ENCODE peak calls at places on chromosome 18, in ten cellular contexts. M, T, P, L, V, X, N, O, S and U are unnamed samples.

GRCh38 chr18:3015203-3015590 is 2.3 kb upstream of the LPIN2 start:
- DNase-seq in N (no peak), X (no peak), L (no peak), V (no peak), T (peak), M (no peak), O (no peak), P (no peak), S (peak), U (no peak)

GRCh38 chr18:35991696-35992095 is 19.2 kb downstream of the RMP24 start:
- DNase-seq in L (no peak), O (no peak), T (no peak), S (no peak), M (no peak), N (no peak), V (no peak), X (no peak), P (no peak), U (no peak)

GRCh38 chr18:53911200-53911599 is 313.3 kb downstream of the MBD2 start:
- DNase-seq in M (no peak), X (no peak), T (no peak), P (no peak), V (no peak), O (no peak), N (no peak), L (no peak), S (no peak), U (no peak)

GRCh38 chr18:44979813-44980212 is 299.1 kb downstream of the SETBP1 start:
- DNase-seq in O (no peak), S (no peak), M (no peak), P (no peak), T (no peak), N (no peak), X (no peak), V (no peak), L (no peak), U (no peak)

GRCh38 chr18:66395671-66396218 is 208.1 kb downstream of the CDH19 start:
- DNase-seq in T (no peak), S (no peak), P (no peak), M (no peak), O (no peak), V (no peak), X (peak), N (no peak), L (no peak), U (no peak)

GRCh38 chr18:48090702-48091101 is 160.2 kb upstream of the SMAD2 start:
- DNase-seq in S (no peak), N (no peak), P (no peak), V (no peak), X (no peak), T (no peak), O (no peak), M (no peak), L (no peak), U (no peak)

GRCh38 chr18:23133860-23134779 is 1.2 kb upstream of the CABLES1 start:
- DNase-seq in S (peak), T (no peak), L (no peak), V (peak), P (no peak), X (no peak), N (no peak), O (no peak), M (no peak), U (no peak)

GRCh38 chr18:26415041-26415440 is 133.3 kb downstream of the KCTD1 start:
- DNase-seq in M (no peak), N (no peak), S (no peak), V (no peak), L (no peak), P (no peak), X (no peak), O (no peak), T (no peak), U (no peak)

GRCh38 chr18:74473976-74474375 is 16.9 kb upstream of the DIPK1C start:
- DNase-seq in V (no peak), S (no peak), N (no peak), O (no peak), M (no peak), X (no peak), T (no peak), P (no peak), L (no peak), U (no peak)

GRCh38 chr18:80126797-80127196 is 17.7 kb downstream of the ADNP2 start:
- DNase-seq in V (no peak), S (no peak), P (no peak), T (no peak), X (no peak), O (no peak), N (no peak), L (no peak), M (no peak), U (no peak)

GRCh38 chr18:80119111-80119510 is 10.0 kb downstream of the ADNP2 start:
- DNase-seq in T (no peak), P (no peak), N (no peak), S (no peak), X (no peak), L (no peak), M (no peak), V (no peak), O (no peak), U (no peak)

GRCh38 chr18:80115035-80115434 is 6.0 kb downstream of the ADNP2 start:
- DNase-seq in T (no peak), X (no peak), N (no peak), L (no peak), S (no peak), P (no peak), O (no peak), V (no peak), M (no peak), U (no peak)

GRCh38 chr18:80124131-80124530 is 15.1 kb downstream of the ADNP2 start:
- DNase-seq in N (no peak), V (no peak), M (no peak), S (peak), P (no peak), O (no peak), T (no peak), X (no peak), L (no peak), U (no peak)

DNA sequence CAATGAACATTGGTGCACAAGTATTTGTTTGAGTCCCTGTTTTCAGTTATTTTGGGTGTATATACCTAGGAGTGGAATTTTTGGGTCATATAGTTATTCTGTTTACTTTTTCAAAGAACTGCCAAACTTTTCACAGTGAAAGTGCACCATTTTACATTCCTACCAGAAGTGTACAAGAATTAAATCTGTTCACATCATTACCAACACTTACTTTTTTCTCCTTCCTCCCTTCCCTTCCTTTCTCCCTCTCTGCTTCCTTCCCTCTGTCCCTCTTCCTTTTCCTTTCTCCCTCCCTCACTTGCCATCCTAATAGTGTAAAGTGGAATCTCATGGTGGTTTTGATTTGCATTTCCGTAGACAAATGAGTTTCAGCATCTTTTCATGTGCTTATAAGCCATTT is 11.9 kb downstream of the ADNP2 start:
- DNase-seq in V (no peak), S (no peak), L (no peak), M (no peak), P (no peak), N (no peak), O (no peak), T (no peak), X (no peak), U (no peak)
- H3K27ac ChIP-seq in V (no peak), S (no peak), L (no peak), M (no peak), P (no peak), N (no peak), O (no peak), T (no peak), X (no peak), U (no peak)

GRCh38 chr18:42644729-42645131 is 470.8 kb downstream of the RIT2 start:
- DNase-seq in S (peak), L (no peak), M (no peak), O (no peak), V (peak), P (no peak), N (no peak), X (no peak), T (peak), U (no peak)
- H3K27ac ChIP-seq in S (no peak), L (no peak), M (no peak), O (no peak), V (no peak), P (no peak), N (no peak), X (no peak), T (no peak), U (no peak)

GRCh38 chr18:8936646-8937045 is 165.9 kb upstream of the NDUFV2 start:
- DNase-seq in T (no peak), O (no peak), P (no peak), M (no peak), N (no peak), L (no peak), S (no peak), V (no peak), X (no peak), U (no peak)

GRCh38 chr18:8942021-8942908 is 160.2 kb upstream of the NDUFV2 start:
- DNase-seq in X (no peak), P (no peak), M (no peak), N (no peak), V (no peak), T (no peak), L (no peak), O (no peak), S (no peak), U (no peak)

GRCh38 chr18:8937695-8938094 is 164.8 kb upstream of the NDUFV2 start:
- DNase-seq in V (no peak), P (no peak), M (no peak), O (no peak), S (peak), L (no peak), X (no peak), N (no peak), T (no peak), U (no peak)

GRCh38 chr18:8937112-8937641 is 165.3 kb upstream of the NDUFV2 start:
- DNase-seq in M (no peak), S (no peak), L (no peak), N (no peak), X (no peak), V (no peak), T (no peak), P (no peak), O (no peak), U (no peak)

DNA sequence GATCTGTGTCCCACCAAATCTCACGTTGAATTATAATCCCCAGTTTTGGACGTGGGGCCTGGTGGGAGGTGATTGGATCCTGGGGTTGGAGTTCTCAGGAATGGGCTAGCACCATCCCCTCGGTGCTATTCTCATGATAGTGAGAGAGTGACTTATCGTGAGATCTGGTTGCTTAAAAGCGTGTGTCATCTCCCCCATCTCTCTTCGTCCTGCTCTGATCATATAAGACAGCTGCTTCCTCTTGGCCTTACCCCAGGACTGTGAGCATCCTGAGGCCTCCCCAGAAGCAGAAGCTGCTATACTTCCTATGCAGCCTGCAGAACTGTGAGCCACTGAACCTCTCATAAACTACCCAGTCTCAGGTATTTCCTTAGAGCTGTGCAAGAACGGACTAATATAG is 163.7 kb upstream of the NDUFV2 start:
- DNase-seq in X (no peak), S (no peak), V (no peak), M (no peak), O (no peak), P (no peak), N (no peak), T (no peak), L (no peak), U (no peak)
- H3K27ac ChIP-seq in X (no peak), S (no peak), V (no peak), M (no peak), O (no peak), P (no peak), N (no peak), T (no peak), L (no peak), U (no peak)

DNA sequence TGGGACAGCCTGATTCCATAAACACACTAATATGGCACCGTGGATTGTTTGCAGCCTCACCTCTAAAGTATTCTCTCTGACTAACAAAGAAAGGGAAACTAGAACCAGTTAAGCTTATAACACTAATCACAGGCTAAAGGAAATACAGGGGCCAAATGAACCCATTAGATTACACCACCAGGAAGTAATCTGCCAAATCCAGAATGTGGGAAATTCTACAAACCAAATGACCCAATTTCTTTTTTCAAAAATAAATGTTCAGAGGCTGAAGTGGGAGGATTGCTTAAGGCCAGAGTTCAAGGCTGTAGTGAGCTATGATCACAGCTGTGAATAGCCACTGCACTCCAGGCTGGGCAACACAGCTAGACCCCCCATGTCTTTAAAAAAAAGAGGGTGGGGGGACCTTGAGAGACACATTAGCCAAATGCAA is 1.5 kb upstream of the MPPE1 start:
- DNase-seq in V (peak), P (no peak), N (no peak), M (no peak), T (peak), X (no peak), L (no peak), S (peak), O (no peak), U (no peak)
- H3K27ac ChIP-seq in V (peak), P (no peak), N (peak), M (peak), T (no peak), X (peak), L (peak), S (peak), O (peak), U (peak)

DNA sequence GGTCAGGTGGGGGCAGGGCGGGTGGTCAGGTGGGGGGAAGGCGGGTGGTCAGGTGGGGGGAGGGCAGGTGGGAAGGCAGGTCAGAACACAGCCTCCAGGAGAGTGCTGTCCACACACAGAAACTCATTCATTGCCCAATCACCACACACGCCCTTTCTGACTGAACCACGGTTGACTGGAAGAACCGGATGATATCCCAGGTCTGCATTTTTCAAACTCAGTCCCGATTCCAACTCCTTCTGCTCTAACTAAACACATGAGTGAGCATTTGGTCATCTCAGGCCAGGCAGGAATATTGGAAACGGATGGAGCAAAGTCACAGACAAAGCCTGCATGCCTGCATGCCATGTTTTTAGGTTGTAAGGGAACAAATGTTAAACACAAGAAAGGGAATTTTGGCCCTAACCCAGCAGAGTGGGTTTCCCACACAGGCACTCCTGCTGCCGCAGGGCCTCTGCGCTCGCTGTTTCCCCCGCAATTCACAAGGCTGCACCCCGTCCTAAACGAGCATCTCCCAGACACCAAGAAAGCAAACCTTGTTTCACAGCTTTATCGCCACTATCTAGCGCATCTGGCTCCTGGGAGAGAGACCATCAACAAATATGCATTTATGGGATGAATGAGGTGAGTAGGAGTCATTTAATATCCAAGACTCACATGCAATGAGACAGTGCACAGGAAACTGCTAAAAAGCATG is 100.1 kb downstream of the ZNF516 start:
- DNase-seq in X (no peak), O (no peak), V (peak), S (peak), M (peak), N (no peak), L (no peak), P (no peak), T (no peak), U (peak)
- H3K27ac ChIP-seq in X (no peak), O (no peak), V (no peak), S (peak), M (no peak), N (no peak), L (no peak), P (no peak), T (no peak), U (peak)